ENCODE peak calls at places on chromosomes 2 and 18, in nine cellular contexts. One of them, this sample, is unnamed.

GRCh38 chr18:73407506-73407905 is 539.7 kb upstream of the NETO1 start:
- DNase-seq in pancreas: no peak
- DNase-seq in uterus: no peak
- DNase-seq in PC-9: no peak
- DNase-seq in WERI-Rb-1: no peak
- DNase-seq in Peyer's patch: no peak
- DNase-seq in A549: no peak
- DNase-seq in right lobe of liver: no peak
- DNase-seq in MM.1S: no peak
- DNase-seq in this sample: no peak

GRCh38 chr2:157789933-157790511 is 86.1 kb downstream of the ACVR1 start:
- DNase-seq in pancreas: peak
- DNase-seq in uterus: no peak
- DNase-seq in PC-9: no peak
- DNase-seq in WERI-Rb-1: no peak
- DNase-seq in Peyer's patch: peak
- DNase-seq in A549: no peak
- DNase-seq in right lobe of liver: peak
- DNase-seq in MM.1S: peak
- DNase-seq in this sample: peak

GRCh38 chr2:189285962-189286648 is 106.5 kb upstream of the COL5A2 start:
- DNase-seq in pancreas: no peak
- DNase-seq in uterus: peak
- DNase-seq in PC-9: no peak
- DNase-seq in WERI-Rb-1: no peak
- DNase-seq in Peyer's patch: no peak
- DNase-seq in A549: peak
- DNase-seq in right lobe of liver: no peak
- DNase-seq in MM.1S: no peak
- DNase-seq in this sample: no peak

GRCh38 chr2:201962766-201963555 is 70.7 kb upstream of the FZD7 start:
- DNase-seq in pancreas: no peak
- DNase-seq in uterus: no peak
- DNase-seq in PC-9: no peak
- DNase-seq in WERI-Rb-1: no peak
- DNase-seq in Peyer's patch: no peak
- DNase-seq in A549: no peak
- DNase-seq in right lobe of liver: no peak
- DNase-seq in MM.1S: no peak
- DNase-seq in this sample: no peak

GRCh38 chr2:1806254-1806653 is 61.9 kb upstream of the PXDN start:
- DNase-seq in pancreas: no peak
- DNase-seq in uterus: no peak
- DNase-seq in PC-9: no peak
- DNase-seq in WERI-Rb-1: no peak
- DNase-seq in Peyer's patch: no peak
- DNase-seq in A549: no peak
- DNase-seq in right lobe of liver: no peak
- DNase-seq in MM.1S: no peak
- DNase-seq in this sample: no peak

GRCh38 chr2:154243685-154244084 is 372.0 kb downstream of the GALNT13 start:
- DNase-seq in pancreas: no peak
- DNase-seq in uterus: no peak
- DNase-seq in PC-9: no peak
- DNase-seq in WERI-Rb-1: no peak
- DNase-seq in Peyer's patch: no peak
- DNase-seq in A549: no peak
- DNase-seq in right lobe of liver: no peak
- DNase-seq in MM.1S: no peak
- DNase-seq in this sample: no peak

GRCh38 chr18:36756262-36756661 is 72.5 kb downstream of the TPGS2 start:
- DNase-seq in pancreas: no peak
- DNase-seq in uterus: no peak
- DNase-seq in PC-9: peak
- DNase-seq in WERI-Rb-1: no peak
- DNase-seq in Peyer's patch: no peak
- DNase-seq in A549: no peak
- DNase-seq in right lobe of liver: no peak
- DNase-seq in MM.1S: no peak
- DNase-seq in this sample: no peak

GRCh38 chr2:95362486-95362885 is 40.0 kb upstream of the FAHD2A start:
- DNase-seq in pancreas: no peak
- DNase-seq in uterus: no peak
- DNase-seq in PC-9: no peak
- DNase-seq in WERI-Rb-1: no peak
- DNase-seq in Peyer's patch: peak
- DNase-seq in A549: no peak
- DNase-seq in right lobe of liver: no peak
- DNase-seq in MM.1S: no peak
- DNase-seq in this sample: no peak

GRCh38 chr2:232504438-232504837 is 15.8 kb upstream of the PRSS56 start:
- DNase-seq in pancreas: no peak
- DNase-seq in uterus: no peak
- DNase-seq in PC-9: no peak
- DNase-seq in WERI-Rb-1: no peak
- DNase-seq in Peyer's patch: no peak
- DNase-seq in A549: no peak
- DNase-seq in right lobe of liver: no peak
- DNase-seq in MM.1S: no peak
- DNase-seq in this sample: no peak

GRCh38 chr2:203612246-203612645 is 77.1 kb upstream of the RAPH1 start:
- DNase-seq in pancreas: no peak
- DNase-seq in uterus: no peak
- DNase-seq in PC-9: no peak
- DNase-seq in WERI-Rb-1: no peak
- DNase-seq in Peyer's patch: no peak
- DNase-seq in A549: no peak
- DNase-seq in right lobe of liver: no peak
- DNase-seq in MM.1S: no peak
- DNase-seq in this sample: no peak

GRCh38 chr2:48510329-48510728 is 19.6 kb upstream of the STON1 start:
- DNase-seq in pancreas: no peak
- DNase-seq in uterus: no peak
- DNase-seq in PC-9: peak
- DNase-seq in WERI-Rb-1: no peak
- DNase-seq in Peyer's patch: no peak
- DNase-seq in A549: no peak
- DNase-seq in right lobe of liver: no peak
- DNase-seq in MM.1S: no peak
- DNase-seq in this sample: no peak

GRCh38 chr2:48515588-48515987 is 14.4 kb upstream of the STON1 start:
- DNase-seq in pancreas: no peak
- DNase-seq in uterus: peak
- DNase-seq in PC-9: no peak
- DNase-seq in WERI-Rb-1: peak
- DNase-seq in Peyer's patch: no peak
- DNase-seq in A549: no peak
- DNase-seq in right lobe of liver: no peak
- DNase-seq in MM.1S: no peak
- DNase-seq in this sample: no peak

GRCh38 chr2:48512071-48512470 is 17.9 kb upstream of the STON1 start:
- DNase-seq in pancreas: no peak
- DNase-seq in uterus: no peak
- DNase-seq in PC-9: no peak
- DNase-seq in WERI-Rb-1: no peak
- DNase-seq in Peyer's patch: no peak
- DNase-seq in A549: no peak
- DNase-seq in right lobe of liver: no peak
- DNase-seq in MM.1S: no peak
- DNase-seq in this sample: no peak

GRCh38 chr2:48512586-48512985 is 17.4 kb upstream of the STON1 start:
- DNase-seq in pancreas: no peak
- DNase-seq in uterus: no peak
- DNase-seq in PC-9: no peak
- DNase-seq in WERI-Rb-1: no peak
- DNase-seq in Peyer's patch: no peak
- DNase-seq in A549: no peak
- DNase-seq in right lobe of liver: no peak
- DNase-seq in MM.1S: no peak
- DNase-seq in this sample: no peak

DNA sequence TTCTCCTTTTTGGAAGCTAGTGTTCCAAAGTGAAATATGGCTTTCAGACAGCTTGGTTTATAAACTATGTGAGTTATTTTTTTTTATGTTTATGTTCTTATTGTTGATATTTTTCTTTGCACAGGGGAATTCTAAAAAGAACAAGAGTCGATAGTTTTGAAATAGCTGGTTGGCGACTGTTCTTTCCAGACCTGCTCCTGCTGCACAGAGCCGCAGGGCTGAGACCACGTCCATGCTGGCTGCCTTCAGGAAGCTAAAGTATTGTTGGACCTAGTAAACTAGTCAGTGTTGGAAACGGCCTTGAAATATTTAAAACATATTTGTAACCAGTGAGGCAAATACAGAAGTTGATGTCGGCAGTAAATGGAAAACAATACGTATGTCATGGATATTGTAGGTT is 15.4 kb upstream of the STON1 start:
- DNase-seq in pancreas: no peak
- DNase-seq in uterus: peak
- DNase-seq in PC-9: no peak
- DNase-seq in WERI-Rb-1: no peak
- DNase-seq in Peyer's patch: no peak
- DNase-seq in A549: no peak
- DNase-seq in right lobe of liver: no peak
- DNase-seq in MM.1S: no peak
- DNase-seq in this sample: no peak
- H3K27ac ChIP-seq in pancreas: no peak
- H3K27ac ChIP-seq in uterus: peak
- H3K27ac ChIP-seq in PC-9: no peak
- H3K27ac ChIP-seq in WERI-Rb-1: no peak
- H3K27ac ChIP-seq in Peyer's patch: no peak
- H3K27ac ChIP-seq in A549: no peak
- H3K27ac ChIP-seq in right lobe of liver: no peak
- H3K27ac ChIP-seq in MM.1S: no peak
- H3K27ac ChIP-seq in this sample: no peak

GRCh38 chr2:236196366-236196765 is 28.2 kb upstream of the GBX2 start:
- DNase-seq in pancreas: no peak
- DNase-seq in uterus: no peak
- DNase-seq in PC-9: peak
- DNase-seq in WERI-Rb-1: no peak
- DNase-seq in Peyer's patch: no peak
- DNase-seq in A549: no peak
- DNase-seq in right lobe of liver: no peak
- DNase-seq in MM.1S: no peak
- DNase-seq in this sample: no peak

GRCh38 chr2:236195726-236196125 is 27.5 kb upstream of the GBX2 start:
- DNase-seq in pancreas: no peak
- DNase-seq in uterus: no peak
- DNase-seq in PC-9: no peak
- DNase-seq in WERI-Rb-1: peak
- DNase-seq in Peyer's patch: no peak
- DNase-seq in A549: no peak
- DNase-seq in right lobe of liver: no peak
- DNase-seq in MM.1S: no peak
- DNase-seq in this sample: no peak

GRCh38 chr2:236194786-236195185 is 26.6 kb upstream of the GBX2 start:
- DNase-seq in pancreas: no peak
- DNase-seq in uterus: no peak
- DNase-seq in PC-9: no peak
- DNase-seq in WERI-Rb-1: no peak
- DNase-seq in Peyer's patch: no peak
- DNase-seq in A549: no peak
- DNase-seq in right lobe of liver: no peak
- DNase-seq in MM.1S: no peak
- DNase-seq in this sample: no peak

GRCh38 chr2:236190674-236191073 is 22.5 kb upstream of the GBX2 start:
- DNase-seq in pancreas: no peak
- DNase-seq in uterus: no peak
- DNase-seq in PC-9: no peak
- DNase-seq in WERI-Rb-1: no peak
- DNase-seq in Peyer's patch: no peak
- DNase-seq in A549: no peak
- DNase-seq in right lobe of liver: no peak
- DNase-seq in MM.1S: no peak
- DNase-seq in this sample: no peak

DNA sequence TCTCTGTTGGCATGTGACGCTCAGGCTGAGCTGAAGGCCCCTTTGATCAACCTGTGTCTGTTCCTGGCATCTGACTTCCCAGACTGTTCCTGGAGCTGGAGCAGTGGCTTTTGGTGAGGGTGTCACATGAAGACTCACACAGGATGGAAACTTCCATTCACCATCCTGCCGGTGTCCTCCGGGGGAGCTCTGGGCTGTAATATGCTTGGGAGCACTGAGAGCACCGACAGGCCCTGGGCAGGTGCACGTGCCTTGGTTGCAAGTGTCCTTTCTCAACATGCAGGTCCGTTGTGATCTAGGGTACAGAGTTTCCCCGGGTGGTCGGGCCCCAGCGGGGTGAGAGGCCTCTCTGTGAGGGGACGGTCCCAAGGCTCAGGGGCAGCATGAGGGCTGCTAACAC is 24.8 kb upstream of the GBX2 start:
- DNase-seq in pancreas: no peak
- DNase-seq in uterus: no peak
- DNase-seq in PC-9: peak
- DNase-seq in WERI-Rb-1: no peak
- DNase-seq in Peyer's patch: no peak
- DNase-seq in A549: no peak
- DNase-seq in right lobe of liver: no peak
- DNase-seq in MM.1S: no peak
- DNase-seq in this sample: no peak
- TF ChIP-seq CTCF in pancreas: no peak
- TF ChIP-seq CTCF in uterus: no peak
- TF ChIP-seq CTCF in PC-9: no peak
- TF ChIP-seq CTCF in WERI-Rb-1: no peak
- TF ChIP-seq CTCF in Peyer's patch: no peak
- TF ChIP-seq CTCF in A549: no peak
- TF ChIP-seq CTCF in right lobe of liver: no peak
- TF ChIP-seq CTCF in MM.1S: no peak
- TF ChIP-seq CTCF in this sample: no peak

GRCh38 chr2:86029873-86030272 is 75.8 kb downstream of the POLR1A start:
- DNase-seq in pancreas: no peak
- DNase-seq in uterus: no peak
- DNase-seq in PC-9: no peak
- DNase-seq in WERI-Rb-1: no peak
- DNase-seq in Peyer's patch: no peak
- DNase-seq in A549: no peak
- DNase-seq in right lobe of liver: no peak
- DNase-seq in MM.1S: no peak
- DNase-seq in this sample: peak
- H3K27ac ChIP-seq in pancreas: no peak
- H3K27ac ChIP-seq in uterus: no peak
- H3K27ac ChIP-seq in PC-9: no peak
- H3K27ac ChIP-seq in WERI-Rb-1: no peak
- H3K27ac ChIP-seq in Peyer's patch: no peak
- H3K27ac ChIP-seq in A549: no peak
- H3K27ac ChIP-seq in right lobe of liver: no peak
- H3K27ac ChIP-seq in MM.1S: no peak
- H3K27ac ChIP-seq in this sample: no peak

GRCh38 chr2:102871707-102872106 is 109.9 kb downstream of the TMEM182 start:
- DNase-seq in pancreas: no peak
- DNase-seq in uterus: no peak
- DNase-seq in PC-9: no peak
- DNase-seq in WERI-Rb-1: no peak
- DNase-seq in Peyer's patch: no peak
- DNase-seq in A549: no peak
- DNase-seq in right lobe of liver: no peak
- DNase-seq in MM.1S: no peak
- DNase-seq in this sample: no peak

DNA sequence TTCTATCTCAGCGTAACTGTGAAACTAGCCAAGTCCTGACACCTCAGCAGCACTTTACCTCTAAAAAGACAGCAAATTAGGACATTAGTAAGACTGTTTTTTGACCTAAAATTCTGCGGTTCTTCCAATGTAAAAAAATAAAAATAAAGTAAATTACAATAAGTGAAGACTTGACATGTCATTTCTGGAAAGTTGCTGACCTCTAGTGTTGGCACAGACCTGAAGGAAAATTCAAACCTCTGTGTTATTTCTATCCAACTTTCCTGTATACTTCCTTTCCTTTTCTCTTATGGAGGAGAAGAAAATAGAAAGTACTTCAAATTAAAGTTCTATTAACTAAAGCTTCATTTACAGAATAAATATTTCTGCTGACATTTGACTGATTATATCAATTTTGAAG is 110.6 kb downstream of the TMEM182 start:
- DNase-seq in pancreas: no peak
- DNase-seq in uterus: no peak
- DNase-seq in PC-9: no peak
- DNase-seq in WERI-Rb-1: no peak
- DNase-seq in Peyer's patch: no peak
- DNase-seq in A549: no peak
- DNase-seq in right lobe of liver: no peak
- DNase-seq in MM.1S: no peak
- DNase-seq in this sample: no peak
- TF ChIP-seq CTCF in pancreas: peak
- TF ChIP-seq CTCF in uterus: no peak
- TF ChIP-seq CTCF in PC-9: no peak
- TF ChIP-seq CTCF in WERI-Rb-1: no peak
- TF ChIP-seq CTCF in Peyer's patch: no peak
- TF ChIP-seq CTCF in A549: peak
- TF ChIP-seq CTCF in right lobe of liver: no peak
- TF ChIP-seq CTCF in MM.1S: no peak
- TF ChIP-seq CTCF in this sample: peak